ENCODE peak calls at places on chromosomes 16 and 17, in five cellular contexts. One of them, this sample, is unnamed. For H3K9me3 and H3K4me1, the result is how much of the 10 kb centered on the place peaks cover.

GRCh38 chr17:80725532-80725931 is 180.9 kb downstream of the RPTOR start:
- DNase-seq in cardiac muscle cell: peak
- DNase-seq in H9: no peak
- DNase-seq in heart left ventricle: no peak
- DNase-seq in CD8-positive, alpha-beta memory T cell: no peak
- DNase-seq in this sample: no peak

GRCh38 chr17:8162997-8163977 is 539 bp upstream of the VAMP2 start:
- DNase-seq in heart left ventricle: peak
- DNase-seq in CD8-positive, alpha-beta memory T cell: peak
- DNase-seq in cardiac muscle cell: no peak
- DNase-seq in H9: peak
- DNase-seq in this sample: no peak

GRCh38 chr17:34391241-34391640 is 28.2 kb upstream of the CCL1 start:
- DNase-seq in heart left ventricle: no peak
- DNase-seq in H9: peak
- DNase-seq in CD8-positive, alpha-beta memory T cell: no peak
- DNase-seq in cardiac muscle cell: no peak
- DNase-seq in this sample: no peak

GRCh38 chr17:59129814-59130213 is 23.1 kb upstream of the TRIM37 start:
- DNase-seq in H9: no peak
- DNase-seq in cardiac muscle cell: no peak
- DNase-seq in heart left ventricle: no peak
- DNase-seq in CD8-positive, alpha-beta memory T cell: no peak
- DNase-seq in this sample: no peak

GRCh38 chr16:19810817-19811731 is 73.6 kb downstream of the GPRC5B start:
- DNase-seq in cardiac muscle cell: peak
- DNase-seq in heart left ventricle: no peak
- DNase-seq in CD8-positive, alpha-beta memory T cell: no peak
- DNase-seq in H9: no peak
- DNase-seq in this sample: no peak

GRCh38 chr16:11744075-11744470 is 1.4 kb upstream of the TXNDC11 start:
- DNase-seq in heart left ventricle: no peak
- DNase-seq in cardiac muscle cell: no peak
- DNase-seq in H9: no peak
- DNase-seq in CD8-positive, alpha-beta memory T cell: no peak
- DNase-seq in this sample: no peak

GRCh38 chr17:81412490-81413093 is 17.3 kb downstream of the BAHCC1 start:
- DNase-seq in heart left ventricle: peak
- DNase-seq in H9: no peak
- DNase-seq in cardiac muscle cell: peak
- DNase-seq in CD8-positive, alpha-beta memory T cell: peak
- DNase-seq in this sample: no peak

GRCh38 chr17:7884581-7885356 is 3.8 kb upstream of the CHD3 start:
- DNase-seq in cardiac muscle cell: peak
- DNase-seq in heart left ventricle: peak
- DNase-seq in H9: peak
- DNase-seq in CD8-positive, alpha-beta memory T cell: peak
- DNase-seq in this sample: no peak

GRCh38 chr17:33968350-33969044 is 286.6 kb upstream of the CCL2 start:
- DNase-seq in heart left ventricle: no peak
- DNase-seq in CD8-positive, alpha-beta memory T cell: peak
- DNase-seq in cardiac muscle cell: no peak
- DNase-seq in H9: peak
- DNase-seq in this sample: no peak

GRCh38 chr16:1401061-1401757 is 13.3 kb downstream of the UNKL start:
- DNase-seq in H9: no peak
- DNase-seq in cardiac muscle cell: no peak
- DNase-seq in heart left ventricle: no peak
- DNase-seq in CD8-positive, alpha-beta memory T cell: no peak
- DNase-seq in this sample: no peak

GRCh38 chr17:80504671-80505413 is 28.4 kb upstream of the NPTX1 start:
- DNase-seq in cardiac muscle cell: peak
- DNase-seq in CD8-positive, alpha-beta memory T cell: no peak
- DNase-seq in H9: no peak
- DNase-seq in heart left ventricle: no peak
- DNase-seq in this sample: no peak

GRCh38 chr17:79371984-79372383 is 238.9 kb downstream of the RBFOX3 start:
- DNase-seq in heart left ventricle: no peak
- DNase-seq in cardiac muscle cell: no peak
- DNase-seq in CD8-positive, alpha-beta memory T cell: no peak
- DNase-seq in H9: no peak
- DNase-seq in this sample: no peak

GRCh38 chr16:46929378-46930332 is 43.8 kb downstream of the DNAJA2 start:
- DNase-seq in cardiac muscle cell: peak
- DNase-seq in heart left ventricle: peak
- DNase-seq in CD8-positive, alpha-beta memory T cell: peak
- DNase-seq in H9: peak
- DNase-seq in this sample: peak

GRCh38 chr17:45241315-45242011 is 19.8 kb downstream of the FMNL1 start:
- DNase-seq in CD8-positive, alpha-beta memory T cell: no peak
- DNase-seq in cardiac muscle cell: no peak
- DNase-seq in H9: peak
- DNase-seq in heart left ventricle: no peak
- DNase-seq in this sample: no peak

GRCh38 chr17:2233441-2233947 is 70.1 kb downstream of the SMG6 start:
- DNase-seq in heart left ventricle: peak
- DNase-seq in CD8-positive, alpha-beta memory T cell: no peak
- DNase-seq in H9: no peak
- DNase-seq in cardiac muscle cell: peak
- DNase-seq in this sample: no peak

DNA sequence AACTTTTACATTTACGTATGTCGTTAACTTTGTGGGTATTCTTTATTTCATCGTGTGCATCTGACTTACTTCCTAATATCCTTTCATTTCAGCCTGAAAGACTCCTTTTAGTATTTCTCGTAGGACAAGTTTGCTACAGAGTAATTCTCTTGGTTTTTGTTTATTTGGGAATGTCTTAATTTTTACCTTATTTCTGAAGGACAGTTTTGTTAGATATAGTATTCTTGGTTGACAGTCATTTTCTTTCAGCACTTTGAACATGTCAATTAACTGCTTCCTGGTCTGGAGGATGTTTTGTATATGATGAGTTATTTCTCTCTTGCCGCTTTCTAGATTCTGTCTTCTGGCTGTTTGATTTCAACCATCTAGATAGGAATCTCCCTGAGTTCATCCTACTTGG is 109.2 kb upstream of the NACA2 start:
- DNase-seq in heart left ventricle: no peak
- DNase-seq in H9: no peak
- DNase-seq in CD8-positive, alpha-beta memory T cell: no peak
- DNase-seq in cardiac muscle cell: no peak
- DNase-seq in this sample: no peak
- H3K9me3 ChIP-seq in heart left ventricle: under half
- H3K9me3 ChIP-seq in H9: under half
- H3K9me3 ChIP-seq in CD8-positive, alpha-beta memory T cell: under half
- H3K9me3 ChIP-seq in cardiac muscle cell: under half
- H3K9me3 ChIP-seq in this sample: under half

DNA sequence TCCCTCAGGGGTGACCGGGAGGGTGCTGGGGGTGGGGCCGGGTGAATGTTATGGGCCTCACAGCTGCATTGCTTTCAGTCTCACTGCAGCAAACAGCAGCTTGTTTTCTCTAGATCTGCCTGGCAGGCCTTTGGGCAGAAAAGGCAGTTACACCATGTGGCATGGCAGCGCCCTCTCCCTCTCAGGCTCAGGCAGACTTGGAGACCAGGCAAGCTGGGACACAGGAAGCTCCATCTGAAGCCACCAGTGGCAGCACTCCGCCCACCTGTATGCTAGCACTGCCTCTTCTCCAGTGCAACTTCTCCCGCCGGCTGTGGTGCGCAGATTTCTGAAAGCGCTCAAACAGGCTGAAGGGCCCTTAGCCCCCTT is 66.4 kb downstream of the MPRIP start:
- DNase-seq in CD8-positive, alpha-beta memory T cell: no peak
- DNase-seq in heart left ventricle: no peak
- DNase-seq in cardiac muscle cell: no peak
- DNase-seq in H9: no peak
- DNase-seq in this sample: no peak
- H3K4me1 ChIP-seq in CD8-positive, alpha-beta memory T cell: under half
- H3K4me1 ChIP-seq in heart left ventricle: half or more
- H3K4me1 ChIP-seq in cardiac muscle cell: under half
- H3K4me1 ChIP-seq in H9: under half
- H3K4me1 ChIP-seq in this sample: half or more

DNA sequence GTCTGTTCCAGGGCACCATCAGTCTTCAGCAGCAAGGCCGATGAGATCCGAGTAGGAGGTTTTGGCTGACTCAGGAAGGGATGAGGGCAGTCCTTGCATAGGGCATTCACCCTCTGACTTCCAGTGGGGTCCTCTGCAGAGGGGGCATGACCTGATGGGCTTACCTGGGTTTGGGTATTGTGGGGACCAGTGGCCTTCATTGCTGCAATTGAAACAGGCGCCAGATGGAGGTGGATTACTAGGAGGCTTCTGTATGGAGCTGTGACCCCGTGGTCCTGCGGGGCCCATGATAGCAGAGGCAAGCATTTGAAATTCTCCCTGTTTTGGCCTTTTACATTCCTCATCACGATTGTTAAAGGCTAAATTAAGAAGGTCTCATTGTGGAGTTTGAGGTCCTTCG is 2448.7 kb downstream of the TP53TG3F start:
- DNase-seq in H9: no peak
- DNase-seq in CD8-positive, alpha-beta memory T cell: no peak
- DNase-seq in heart left ventricle: no peak
- DNase-seq in cardiac muscle cell: no peak
- DNase-seq in this sample: no peak
- H3K9me3 ChIP-seq in H9: half or more
- H3K9me3 ChIP-seq in CD8-positive, alpha-beta memory T cell: under half
- H3K9me3 ChIP-seq in heart left ventricle: under half
- H3K9me3 ChIP-seq in cardiac muscle cell: under half
- H3K9me3 ChIP-seq in this sample: under half

DNA sequence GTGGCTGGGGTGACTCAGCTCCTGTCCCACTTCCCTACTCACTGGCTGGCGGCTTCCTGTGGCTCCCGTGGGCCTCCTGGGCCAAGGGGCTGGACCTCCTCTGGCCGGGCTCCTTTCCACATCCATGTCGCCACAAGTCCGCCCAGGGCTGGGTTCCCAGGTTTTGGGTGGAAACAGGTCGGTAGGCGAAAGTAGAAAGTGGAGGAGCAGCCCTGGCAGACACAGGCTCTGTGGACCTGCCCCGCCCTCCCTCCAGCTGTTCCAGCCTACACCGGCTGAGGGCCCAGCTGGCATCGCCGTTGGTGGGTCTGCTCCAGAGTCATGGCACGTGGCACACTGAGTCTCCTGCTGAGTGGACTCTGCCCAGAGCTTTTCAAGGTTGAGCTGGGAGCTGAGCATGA is 28.7 kb downstream of the GSE1 start:
- DNase-seq in H9: no peak
- DNase-seq in heart left ventricle: no peak
- DNase-seq in CD8-positive, alpha-beta memory T cell: no peak
- DNase-seq in cardiac muscle cell: peak
- DNase-seq in this sample: peak
- H3K4me1 ChIP-seq in H9: under half
- H3K4me1 ChIP-seq in heart left ventricle: under half
- H3K4me1 ChIP-seq in CD8-positive, alpha-beta memory T cell: under half
- H3K4me1 ChIP-seq in cardiac muscle cell: under half
- H3K4me1 ChIP-seq in this sample: under half

DNA sequence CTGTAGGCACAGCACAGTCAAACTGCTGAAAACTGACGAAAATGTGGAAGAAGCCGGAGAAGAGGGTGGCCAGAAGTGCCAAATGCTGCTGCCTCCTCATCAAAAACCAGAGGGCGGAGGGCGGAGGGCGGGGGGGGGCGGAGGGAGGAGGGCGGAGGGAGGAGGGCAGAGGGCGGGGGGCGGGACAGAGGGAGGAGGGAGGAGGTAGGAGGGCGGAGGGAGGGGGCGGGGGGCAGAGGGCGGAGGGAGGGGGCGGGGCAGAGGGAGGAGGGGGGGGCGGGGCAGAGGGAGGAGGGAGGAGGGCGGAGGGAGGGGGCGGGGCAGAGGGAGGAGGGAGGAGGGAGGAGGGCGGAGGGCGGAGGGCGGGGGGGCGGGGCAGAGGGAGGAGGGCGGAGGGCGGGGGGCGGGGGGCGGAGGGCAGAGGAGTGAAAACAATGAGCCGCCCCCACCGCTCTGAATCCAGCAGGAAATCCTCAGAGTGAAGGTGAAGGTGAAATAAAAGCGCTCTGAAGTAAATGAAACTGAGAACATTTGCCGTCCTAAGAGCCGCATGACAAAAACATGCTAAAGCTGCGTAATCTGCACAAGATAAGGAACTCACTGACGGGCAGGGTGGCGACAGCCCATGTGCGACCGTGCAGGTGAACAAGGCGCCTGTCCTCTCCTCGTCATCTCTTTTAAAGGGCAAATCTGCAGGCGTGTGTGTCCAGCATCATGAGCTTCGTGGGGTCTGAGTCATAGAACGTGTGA is 22.6 kb upstream of the CBFA2T3 start:
- DNase-seq in heart left ventricle: no peak
- DNase-seq in CD8-positive, alpha-beta memory T cell: peak
- DNase-seq in cardiac muscle cell: peak
- DNase-seq in H9: peak
- DNase-seq in this sample: no peak
- H3K9me3 ChIP-seq in heart left ventricle: under half
- H3K9me3 ChIP-seq in CD8-positive, alpha-beta memory T cell: under half
- H3K9me3 ChIP-seq in cardiac muscle cell: under half
- H3K9me3 ChIP-seq in H9: under half
- H3K9me3 ChIP-seq in this sample: under half

GRCh38 chr16:4207229-4207628 is 34.7 kb downstream of the SRL start:
- DNase-seq in H9: no peak
- DNase-seq in CD8-positive, alpha-beta memory T cell: no peak
- DNase-seq in cardiac muscle cell: no peak
- DNase-seq in heart left ventricle: no peak
- DNase-seq in this sample: no peak
- H3K4me1 ChIP-seq in H9: under half
- H3K4me1 ChIP-seq in CD8-positive, alpha-beta memory T cell: under half
- H3K4me1 ChIP-seq in cardiac muscle cell: under half
- H3K4me1 ChIP-seq in heart left ventricle: under half
- H3K4me1 ChIP-seq in this sample: half or more

GRCh38 chr16:31767267-31767666 is 106.3 kb upstream of the ZNF267 start:
- DNase-seq in CD8-positive, alpha-beta memory T cell: no peak
- DNase-seq in H9: no peak
- DNase-seq in cardiac muscle cell: no peak
- DNase-seq in heart left ventricle: no peak
- DNase-seq in this sample: no peak

GRCh38 chr16:31764103-31764502 is 109.5 kb upstream of the ZNF267 start:
- DNase-seq in cardiac muscle cell: no peak
- DNase-seq in H9: no peak
- DNase-seq in CD8-positive, alpha-beta memory T cell: no peak
- DNase-seq in heart left ventricle: no peak
- DNase-seq in this sample: no peak
- H3K9me3 ChIP-seq in cardiac muscle cell: under half
- H3K9me3 ChIP-seq in H9: half or more
- H3K9me3 ChIP-seq in CD8-positive, alpha-beta memory T cell: under half
- H3K9me3 ChIP-seq in heart left ventricle: under half
- H3K9me3 ChIP-seq in this sample: half or more

GRCh38 chr17:76270127-76270592 is 5.0 kb downstream of the UBALD2 start:
- DNase-seq in CD8-positive, alpha-beta memory T cell: no peak
- DNase-seq in H9: no peak
- DNase-seq in heart left ventricle: no peak
- DNase-seq in cardiac muscle cell: no peak
- DNase-seq in this sample: no peak
- H3K4me1 ChIP-seq in CD8-positive, alpha-beta memory T cell: half or more
- H3K4me1 ChIP-seq in H9: under half
- H3K4me1 ChIP-seq in heart left ventricle: half or more
- H3K4me1 ChIP-seq in cardiac muscle cell: half or more
- H3K4me1 ChIP-seq in this sample: half or more

This sample was measured in right atrium auricular region.